ENCODE peak calls at places on chromosomes 5 and 9, in four cellular contexts. Z is iris pigment epithelial cell, G is NCI-H1417, X is cardiac fibroblast. F is an unnamed sample.
A peak's percentile ranks its signal among the peaks of the same experiment; 100 is the strongest.

GRCh38 chr9:37999501-38000189 is 69.4 kb downstream of the SHB start:
- DNase-seq in X (no peak), Z (peak; percentile 72), G (peak; percentile 5), F (no peak)

GRCh38 chr5:100273846-100274580 is 261.2 kb upstream of the FAM174A start:
- DNase-seq in G (no peak), Z (no peak), X (no peak), F (no peak)

GRCh38 chr9:123523828-123524227 is 167.8 kb downstream of the CRB2 start:
- DNase-seq in G (no peak), X (no peak), Z (no peak), F (no peak)

GRCh38 chr5:129460951-129461815 is 1.1 kb downstream of the ADAMTS19 start:
- DNase-seq in X (peak; percentile 24), G (peak; percentile 66), Z (peak; percentile 9), F (no peak)

GRCh38 chr5:143055596-143056330 is 285.6 kb downstream of the ARHGAP26 start:
- DNase-seq in Z (peak; percentile 86), G (no peak), X (peak; percentile 34), F (no peak)

GRCh38 chr9:27436234-27436633 is 87.9 kb upstream of the IFNK start:
- DNase-seq in X (no peak), G (peak; percentile 74), Z (no peak), F (peak; percentile 41)

GRCh38 chr9:125568616-125569015 is 138.4 kb downstream of the MAPKAP1 start:
- DNase-seq in Z (no peak), X (peak; percentile 75), G (no peak), F (no peak)

GRCh38 chr5:122458278-122458872 is 146.3 kb downstream of the SNCAIP start:
- DNase-seq in G (peak; percentile 4), Z (peak; percentile 32), X (peak; percentile 29), F (no peak)

GRCh38 chr5:78077369-78078068 is 217.0 kb downstream of the AP3B1 start:
- DNase-seq in Z (peak; percentile 22), G (no peak), X (no peak), F (no peak)

GRCh38 chr5:5380298-5380697 is 42.2 kb upstream of the ICE1 start:
- DNase-seq in X (no peak), Z (no peak), G (no peak), F (no peak)

GRCh38 chr5:138954257-138955012 is 79.3 kb upstream of the LRRTM2 start:
- DNase-seq in X (no peak), G (no peak), Z (no peak), F (no peak)

GRCh38 chr5:179668404-179668803 is 12.4 kb downstream of the CBY3 start:
- DNase-seq in X (peak; percentile 64), G (no peak), Z (peak; percentile 67), F (peak; percentile 37)

GRCh38 chr5:122439645-122440044 is 127.6 kb downstream of the SNCAIP start:
- DNase-seq in Z (no peak), G (no peak), X (no peak), F (no peak)

GRCh38 chr5:113250341-113250953 is 184.3 kb downstream of the TSSK1B start:
- DNase-seq in X (peak; percentile 97), Z (peak; percentile 97), G (no peak), F (no peak)

GRCh38 chr5:86974910-86975309 is 292.8 kb upstream of the RASA1 start:
- DNase-seq in Z (no peak), G (no peak), X (peak; percentile 26), F (no peak)

GRCh38 chr9:37302277-37302676 is 120.2 kb upstream of the GRHPR start:
- DNase-seq in G (peak; percentile 82), X (no peak), Z (no peak), F (peak; percentile 61)

GRCh38 chr9:92138157-92138959 is 23.1 kb upstream of the SPTLC1 start:
- DNase-seq in X (peak; percentile 62), G (peak; percentile 80), Z (peak; percentile 44), F (peak; percentile 32)

GRCh38 chr5:142844881-142845280 is 74.7 kb downstream of the ARHGAP26 start:
- DNase-seq in G (no peak), Z (no peak), X (no peak), F (no peak)

GRCh38 chr5:91794455-91794854 is 411.3 kb upstream of the ARRDC3 start:
- DNase-seq in Z (no peak), G (no peak), X (no peak), F (no peak)

GRCh38 chr5:131863700-131864099 is 66.9 kb upstream of the FNIP1 start:
- DNase-seq in G (no peak), X (no peak), Z (no peak), F (no peak)

GRCh38 chr5:96530901-96531300 is 97.9 kb upstream of the PCSK1 start:
- DNase-seq in Z (peak; percentile 42), X (no peak), G (no peak), F (no peak)

GRCh38 chr5:153884266-153884957 is 154.3 kb downstream of the FAM114A2 start:
- DNase-seq in X (no peak), G (no peak), Z (no peak), F (no peak)

GRCh38 chr9:16257604-16258003 is 612.9 kb downstream of the BNC2 start:
- DNase-seq in G (no peak), Z (peak; percentile 42), X (no peak), F (no peak)